ENCODE peak calls at places on chromosomes 16 and 17, in four cellular contexts. E, O, A and K are unnamed samples.

GRCh38 chr16:6836771-6837170 is 495.9 kb upstream of the RBFOX1 start:
- DNase-seq in E (no peak), O (no peak), A (no peak), K (no peak)

GRCh38 chr16:86899757-86900156 is 321.4 kb downstream of the FOXL1 start:
- DNase-seq in E (no peak), O (peak; percentile 67), A (peak; percentile 74), K (no peak)

GRCh38 chr17:62109378-62109902 is 44.4 kb upstream of the MED13 start:
- DNase-seq in E (no peak), O (peak; percentile 60), A (peak; percentile 82), K (peak; percentile 10)

GRCh38 chr17:29143894-29144293 is 36.3 kb downstream of the MYO18A start:
- DNase-seq in E (no peak), O (peak; percentile 28), A (no peak), K (no peak)

GRCh38 chr17:38871247-38871991 is 1.6 kb downstream of the LASP1 start:
- DNase-seq in E (peak; percentile 76), O (peak; percentile 80), A (peak; percentile 73), K (no peak)

GRCh38 chr16:50315346-50315997 is 49.1 kb downstream of the ADCY7 start:
- DNase-seq in E (no peak), O (no peak), A (no peak), K (no peak)

GRCh38 chr17:47620503-47621245 is 29.0 kb upstream of the KPNB1 start:
- DNase-seq in E (no peak), O (no peak), A (peak; percentile 51), K (no peak)

GRCh38 chr17:39057807-39058206 is 90.6 kb upstream of the FBXO47 start:
- DNase-seq in E (no peak), O (no peak), A (no peak), K (no peak)

GRCh38 chr16:15825750-15826305 is 31.0 kb downstream of the MYH11 start:
- DNase-seq in E (no peak), O (no peak), A (no peak), K (no peak)

GRCh38 chr16:17426451-17426850 is 44.3 kb downstream of the XYLT1 start:
- DNase-seq in E (no peak), O (no peak), A (no peak), K (no peak)

GRCh38 chr16:17419266-17419665 is 51.5 kb downstream of the XYLT1 start:
- DNase-seq in E (no peak), O (no peak), A (no peak), K (no peak)

GRCh38 chr16:17420821-17421220 is 49.9 kb downstream of the XYLT1 start:
- DNase-seq in E (no peak), O (peak; percentile 39), A (no peak), K (no peak)

GRCh38 chr16:17424771-17425170 is 46.0 kb downstream of the XYLT1 start:
- DNase-seq in E (no peak), O (no peak), A (no peak), K (no peak)

DNA sequence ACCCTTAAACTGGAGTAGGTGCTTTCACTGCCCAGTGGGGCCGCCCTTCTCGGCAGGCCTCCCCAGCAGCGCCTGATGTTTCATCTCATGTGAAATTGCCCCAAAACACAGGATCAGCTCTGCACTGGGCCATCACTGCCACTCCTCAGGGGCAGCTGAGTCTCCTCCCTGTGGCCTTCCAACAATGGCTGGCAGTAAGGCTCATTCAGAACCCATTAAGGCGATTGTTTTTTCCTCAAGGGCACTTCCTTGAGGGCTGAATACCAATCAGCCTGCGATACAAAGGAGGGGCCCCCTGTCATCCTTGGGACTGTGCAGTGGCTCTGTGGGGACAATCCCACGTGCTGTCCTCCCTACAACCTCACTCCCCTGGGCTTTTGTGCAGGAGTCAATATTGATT is 47.6 kb downstream of the XYLT1 start:
- DNase-seq in E (no peak), O (no peak), A (no peak), K (no peak)
- H3K27ac ChIP-seq in E (no peak overlapping the region), O (no peak overlapping the region), A (no peak overlapping the region), K (no peak overlapping the region)

GRCh38 chr17:69450857-69451410 is 36.4 kb downstream of the MAP2K6 start:
- DNase-seq in E (no peak), O (no peak), A (no peak), K (no peak)

GRCh38 chr17:69445132-69445531 is 30.6 kb downstream of the MAP2K6 start:
- DNase-seq in E (no peak), O (no peak), A (no peak), K (no peak)

GRCh38 chr17:69448431-69449102 is 34.1 kb downstream of the MAP2K6 start:
- DNase-seq in E (peak; percentile 33), O (no peak), A (no peak), K (no peak)

GRCh38 chr17:69450131-69450530 is 35.6 kb downstream of the MAP2K6 start:
- DNase-seq in E (no peak), O (no peak), A (no peak), K (no peak)

GRCh38 chr17:69447726-69448125 is 33.2 kb downstream of the MAP2K6 start:
- DNase-seq in E (peak; percentile 39), O (no peak), A (no peak), K (no peak)
- H3K27ac ChIP-seq in E (peak overlapping the region; percentile 9), O (no peak overlapping the region), A (no peak overlapping the region), K (no peak overlapping the region)

GRCh38 chr17:68228817-68229570 is 18.8 kb upstream of the AMZ2 start:
- DNase-seq in E (no peak), O (no peak), A (no peak), K (no peak)
- H3K27ac ChIP-seq in E (no peak overlapping the region), O (no peak overlapping the region), A (no peak overlapping the region), K (no peak overlapping the region)

GRCh38 chr17:40073454-40074174 is 10.8 kb downstream of the THRA start:
- DNase-seq in E (no peak), O (no peak), A (no peak), K (no peak)
- H3K27ac ChIP-seq in E (peak overlapping the region; percentile 96), O (no peak overlapping the region), A (no peak overlapping the region), K (no peak overlapping the region)

GRCh38 chr16:11748023-11748403 is 5.4 kb upstream of the TXNDC11 start:
- DNase-seq in E (no peak), O (no peak), A (no peak), K (no peak)
- H3K27ac ChIP-seq in E (no peak overlapping the region), O (no peak overlapping the region), A (no peak overlapping the region), K (no peak overlapping the region)

GRCh38 chr16:2663553-2664521 is 18.5 kb upstream of the KCTD5 start:
- DNase-seq in E (no peak), O (no peak), A (peak; percentile 92), K (no peak)
- H3K27ac ChIP-seq in E (peak overlapping the region; percentile 71), O (no peak overlapping the region), A (no peak overlapping the region), K (no peak overlapping the region)

DNA sequence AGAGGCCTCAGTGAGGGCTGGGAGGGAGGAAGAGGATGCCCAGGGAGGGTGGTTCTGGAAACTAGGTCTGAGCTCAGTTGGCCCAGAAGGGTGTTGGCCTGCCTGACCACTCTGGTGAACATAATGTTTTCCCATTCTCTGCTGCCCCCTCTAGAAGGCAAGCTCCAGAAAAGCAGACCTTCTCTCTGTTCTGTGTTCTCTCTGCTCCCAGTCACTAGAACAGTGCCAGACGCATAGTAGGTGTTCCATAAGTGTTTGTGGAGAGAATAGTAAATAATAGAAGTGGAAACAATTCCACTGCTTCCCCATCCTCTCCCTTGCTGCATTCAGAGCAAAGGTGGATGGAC is 32.2 kb upstream of the ETV4 start:
- DNase-seq in E (no peak), O (no peak), A (no peak), K (no peak)
- H3K27ac ChIP-seq in E (no peak overlapping the region), O (no peak overlapping the region), A (no peak overlapping the region), K (peak overlapping the region; percentile 11)

DNA sequence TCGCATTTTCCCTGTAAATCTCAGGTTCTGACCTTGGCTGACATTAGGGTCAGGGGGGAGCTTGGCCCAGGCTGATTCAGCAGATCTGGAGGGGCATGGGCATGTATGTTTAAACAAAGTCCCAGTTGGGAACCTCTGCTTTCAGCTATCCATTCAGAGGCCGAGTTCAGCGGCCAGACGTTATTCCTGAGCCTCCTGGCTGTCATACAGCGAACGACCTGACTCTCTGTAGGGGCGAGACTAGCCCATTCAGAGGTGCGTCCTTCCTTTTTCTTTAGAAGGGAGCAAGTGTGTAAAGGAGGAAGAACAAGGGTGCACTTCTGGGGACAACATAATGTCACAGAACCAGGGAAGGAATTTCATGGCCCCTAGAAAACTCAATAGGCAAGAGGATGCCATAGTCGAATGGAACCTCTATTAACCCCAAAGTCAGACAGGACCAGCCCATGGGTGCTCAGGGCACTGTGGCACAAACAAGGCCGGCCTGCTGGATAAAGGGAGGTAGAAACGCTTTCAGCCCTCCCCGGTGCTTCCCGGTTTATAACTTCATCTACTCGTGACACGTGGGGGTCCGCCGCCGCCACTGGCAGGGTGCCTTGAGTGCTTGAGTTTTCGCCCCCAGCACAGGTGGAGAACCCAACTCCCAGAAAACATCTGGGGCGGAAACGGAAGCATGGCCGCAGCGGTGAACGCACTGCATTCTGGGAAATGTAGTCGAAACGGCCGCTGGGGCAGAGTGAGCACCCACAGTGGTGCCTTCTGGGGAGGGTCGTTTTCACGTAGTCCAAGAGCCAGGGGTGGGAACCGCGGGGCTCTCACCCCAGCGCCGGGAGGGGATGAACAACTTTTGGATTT is 33.2 kb upstream of the PLCG2 start:
- DNase-seq in E (peak; percentile 75), O (peak; percentile 31), A (peak; percentile 36), K (no peak)
- H3K27ac ChIP-seq in E (peak overlapping the region; percentile 53), O (no peak overlapping the region), A (no peak overlapping the region), K (no peak overlapping the region)

GRCh38 chr17:57538730-57539456 is 206.2 kb downstream of the CCDC182 start:
- DNase-seq in E (no peak), O (no peak), A (no peak), K (no peak)

GRCh38 chr17:57536289-57536688 is 208.8 kb downstream of the CCDC182 start:
- DNase-seq in E (no peak), O (no peak), A (no peak), K (no peak)

GRCh38 chr17:57536789-57537523 is 208.1 kb downstream of the CCDC182 start:
- DNase-seq in E (no peak), O (no peak), A (no peak), K (no peak)

GRCh38 chr17:57539528-57540301 is 205.4 kb downstream of the CCDC182 start:
- DNase-seq in E (no peak), O (no peak), A (no peak), K (no peak)

GRCh38 chr17:57537524-57538410 is 207.3 kb downstream of the CCDC182 start:
- DNase-seq in E (no peak), O (no peak), A (no peak), K (no peak)
- H3K27ac ChIP-seq in E (peak overlapping the region; percentile 46), O (no peak overlapping the region), A (no peak overlapping the region), K (no peak overlapping the region)

GRCh38 chr16:22699356-22699755 is 114.6 kb upstream of the HS3ST2 start:
- DNase-seq in E (no peak), O (no peak), A (no peak), K (no peak)

GRCh38 chr16:22693670-22694340 is 120.2 kb upstream of the HS3ST2 start:
- DNase-seq in E (no peak), O (no peak), A (no peak), K (no peak)

GRCh38 chr16:22692916-22693646 is 120.9 kb upstream of the HS3ST2 start:
- DNase-seq in E (no peak), O (no peak), A (no peak), K (no peak)

GRCh38 chr16:22692034-22692433 is 121.9 kb upstream of the HS3ST2 start:
- DNase-seq in E (no peak), O (no peak), A (no peak), K (no peak)

GRCh38 chr16:22694887-22695382 is 119.0 kb upstream of the HS3ST2 start:
- DNase-seq in E (peak; percentile 53), O (peak; percentile 90), A (peak; percentile 51), K (peak; percentile 61)
- H3K27ac ChIP-seq in E (peak overlapping the region; percentile 73), O (no peak overlapping the region), A (no peak overlapping the region), K (peak overlapping the region; percentile 72)